ENCODE peak calls at places on chromosomes 13 and 19, in five cellular contexts. U is lower lobe of right lung, I is cardiac muscle cell, S is testis, B is brain microvascular endothelial cell. Y is an unnamed sample.

GRCh38 chr19:45423033-45423588 is 606 bp downstream of the ERCC1 start:
- DNase-seq in U (no peak), I (no peak), S (no peak), B (no peak), Y (no peak)

GRCh38 chr13:112532837-112533745 is 54.9 kb downstream of the TUBGCP3 start:
- DNase-seq in U (no peak), I (no peak), S (no peak), B (no peak), Y (no peak)

GRCh38 chr19:45506991-45507863 is at the start of gene VASP:
- DNase-seq in U (peak), I (peak), S (peak), B (peak), Y (peak)

GRCh38 chr19:4547303-4548237 is 7.7 kb upstream of the LRG1 start:
- DNase-seq in U (peak), I (no peak), S (peak), B (no peak), Y (no peak)

GRCh38 chr19:43316591-43317319 is 36.7 kb upstream of the CD177 start:
- DNase-seq in U (no peak), I (no peak), S (peak), B (no peak), Y (peak)

GRCh38 chr19:4914736-4915501 is 5.6 kb downstream of the UHRF1 start:
- DNase-seq in U (peak), I (no peak), S (peak), B (peak), Y (peak)

GRCh38 chr19:12766051-12766521 is 9.3 kb downstream of the HOOK2 start:
- DNase-seq in U (peak), I (peak), S (peak), B (peak), Y (no peak)

GRCh38 chr19:54100560-54100959 is at the start of gene OSCAR:
- DNase-seq in U (peak), I (no peak), S (no peak), B (no peak), Y (no peak)

GRCh38 chr19:40378509-40378908 is 11.5 kb downstream of the HIPK4 start:
- DNase-seq in U (no peak), I (no peak), S (no peak), B (no peak), Y (no peak)

GRCh38 chr19:13260883-13261653 is 110.9 kb downstream of the IER2 start:
- DNase-seq in U (no peak), I (no peak), S (no peak), B (peak), Y (peak)

GRCh38 chr19:49512970-49513745 is 697 bp downstream of the FCGRT start:
- DNase-seq in U (peak), I (peak), S (peak), B (no peak), Y (no peak)

GRCh38 chr13:98689347-98689968 is 63.0 kb downstream of the SLC15A1 start:
- DNase-seq in U (no peak), I (no peak), S (no peak), B (no peak), Y (no peak)

GRCh38 chr19:19552811-19553210 is 14.7 kb downstream of the CILP2 start:
- DNase-seq in U (no peak), I (peak), S (no peak), B (peak), Y (peak)

GRCh38 chr13:68176486-68176885 is 946.4 kb upstream of the PCDH9 start:
- DNase-seq in U (no peak), I (no peak), S (no peak), B (peak), Y (peak)

GRCh38 chr13:28753208-28753892 is 34.6 kb upstream of the SLC46A3 start:
- DNase-seq in U (peak), I (peak), S (peak), B (peak), Y (peak)

GRCh38 chr13:67119481-67119883 is 110.7 kb downstream of the PCDH9 start:
- DNase-seq in U (no peak), I (no peak), S (no peak), B (peak), Y (peak)

GRCh38 chr13:46586766-46587509 is 34.0 kb downstream of the LRCH1 start:
- DNase-seq in U (no peak), I (no peak), S (no peak), B (no peak), Y (no peak)

GRCh38 chr19:51971624-51972023 is 15.0 kb downstream of the ZNF350 start:
- DNase-seq in U (no peak), I (no peak), S (no peak), B (no peak), Y (no peak)

GRCh38 chr19:12065100-12065538 is 588 bp downstream of the ZNF844 start:
- DNase-seq in U (no peak), I (peak), S (peak), B (peak), Y (peak)

GRCh38 chr13:74919914-74920313 is 562.1 kb downstream of the TBC1D4 start:
- DNase-seq in U (no peak), I (no peak), S (no peak), B (no peak), Y (no peak)

GRCh38 chr13:25874907-25875306 is 176.9 kb downstream of the SHISA2 start:
- DNase-seq in U (no peak), I (no peak), S (no peak), B (no peak), Y (no peak)

GRCh38 chr19:55452381-55453325 is 8.8 kb downstream of the ISOC2 start:
- DNase-seq in U (no peak), I (peak), S (peak), B (peak), Y (peak)
- TF ChIP-seq CTCF in U (no peak), I (no peak), S (no peak), B (peak), Y (no peak)

GRCh38 chr13:91100944-91101343 is 246.5 kb upstream of the MIR17HG start:
- DNase-seq in U (no peak), I (no peak), S (no peak), B (no peak), Y (no peak)
- H3K27ac ChIP-seq in U (no peak), I (no peak), S (no peak), B (no peak), Y (no peak)

GRCh38 chr19:42311612-42312160 is 1.4 kb upstream of the TMEM145 start:
- DNase-seq in U (no peak), I (no peak), S (no peak), B (no peak), Y (no peak)
- TF ChIP-seq CTCF in U (no peak), I (no peak), S (no peak), B (peak), Y (no peak)

DNA sequence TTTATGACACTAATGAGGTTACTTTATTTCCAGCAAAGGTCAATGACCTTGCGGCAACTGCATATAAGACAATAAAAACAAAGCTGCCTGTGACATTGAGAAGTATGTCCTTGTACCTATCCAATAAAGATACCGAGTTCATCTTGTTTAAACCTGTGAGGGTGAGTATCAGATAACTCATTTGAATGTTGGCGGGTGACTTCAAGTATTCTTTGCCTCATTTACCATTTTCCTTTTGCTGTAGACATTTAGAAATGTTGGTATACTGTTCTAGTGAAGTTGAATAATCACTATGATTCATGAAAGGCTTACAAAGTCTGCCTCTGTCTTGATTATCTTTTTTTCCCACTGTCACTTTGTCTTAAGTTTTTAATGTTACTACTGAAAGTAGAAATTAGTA is 65.0 kb downstream of the COG3 start:
- DNase-seq in U (no peak), I (no peak), S (no peak), B (no peak), Y (no peak)
- H3K27ac ChIP-seq in U (no peak), I (no peak), S (no peak), B (no peak), Y (no peak)

GRCh38 chr19:9883231-9883758 is 48.2 kb downstream of the PIN1 start:
- DNase-seq in U (no peak), I (no peak), S (no peak), B (no peak), Y (peak)

GRCh38 chr19:9881720-9882119 is 46.6 kb downstream of the PIN1 start:
- DNase-seq in U (no peak), I (no peak), S (no peak), B (no peak), Y (peak)

GRCh38 chr19:9883764-9884163 is 48.6 kb downstream of the PIN1 start:
- DNase-seq in U (no peak), I (no peak), S (no peak), B (no peak), Y (no peak)

DNA sequence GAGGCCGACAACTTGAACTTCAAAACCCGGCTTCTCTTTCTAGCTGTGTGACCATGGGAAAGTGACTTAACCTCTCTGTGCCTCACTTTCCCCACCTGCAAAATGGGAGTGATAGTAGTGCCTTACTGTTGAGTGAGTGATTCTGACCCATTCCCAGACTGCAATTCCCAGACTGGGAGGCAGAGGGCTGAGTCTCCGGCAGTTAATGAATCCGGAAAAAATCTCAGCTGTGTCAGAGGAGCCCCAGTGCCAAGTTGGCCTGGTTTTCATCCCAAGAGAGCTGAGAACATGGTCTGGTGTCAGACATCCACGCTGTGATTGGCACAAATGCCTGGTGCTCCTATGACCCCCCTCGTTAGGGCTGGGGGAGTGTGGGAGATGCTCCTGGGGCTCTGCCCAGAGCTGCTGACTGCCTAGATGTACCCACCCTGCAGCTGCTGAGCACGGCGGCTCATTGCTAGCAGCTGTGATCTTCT is 50.0 kb downstream of the PIN1 start:
- DNase-seq in U (no peak), I (no peak), S (peak), B (peak), Y (no peak)
- TF ChIP-seq CTCF in U (peak), I (peak), S (peak), B (peak), Y (no peak)

GRCh38 chr13:23534090-23534489 is 36.1 kb upstream of the TNFRSF19 start:
- DNase-seq in U (no peak), I (no peak), S (no peak), B (no peak), Y (no peak)
- H3K27ac ChIP-seq in U (no peak), I (no peak), S (no peak), B (no peak), Y (no peak)

Y was measured in RWPE1.